ENCODE peak calls at places on chromosomes 2 and 18, in ten cellular contexts. H is GM03348; G is neural progenitor cell; I is stimulated activated CD4-positive, alpha-beta T cell treated with anti-CD3 and anti-CD28 coated beads, Interleukin-1b, Interleukin-23, amount 100 ng/mL, for 1 hour; N is activated naive CD8-positive, alpha-beta T cell treated with anti-CD3 and anti-CD28 coated beads for 36 hours; U is T follicular helper cell; J is Right ventricle myocardium inferior; C is activated CD4-positive, alpha-beta T cell treated with anti-CD3 and anti-CD28 coated beads, Interleukin-2, amount 10 ng/mL, durations not matched to agents 7 days and 5 days; P is glutamatergic neuron; X is naive thymus-derived CD8-positive, alpha-beta T cell. T is an unnamed sample.

GRCh38 chr2:62920070-62920469 is 130.6 kb upstream of the OTX1 start:
- DNase-seq in P (no peak), X (no peak), N (no peak), J (no peak), U (no peak), C (no peak), H (no peak), G (no peak), I (no peak), T (no peak)

GRCh38 chr2:96315400-96316071 is 9.6 kb upstream of the ITPRIPL1 start:
- DNase-seq in H (peak), C (peak), N (no peak), J (no peak), G (no peak), U (no peak), I (no peak), P (no peak), X (peak), T (peak)

GRCh38 chr2:240970104-240970503 is 28.3 kb upstream of the SNED1 start:
- DNase-seq in J (no peak), G (no peak), U (no peak), H (no peak), N (no peak), C (no peak), X (no peak), I (no peak), P (no peak), T (no peak)

GRCh38 chr18:79805211-79805862 is 7.6 kb downstream of the KCNG2 start:
- DNase-seq in X (no peak), N (no peak), P (no peak), J (no peak), C (no peak), G (no peak), I (no peak), H (no peak), U (no peak), T (no peak)

GRCh38 chr2:175383286-175383685 is 201.8 kb upstream of the ATP5MC3 start:
- DNase-seq in U (no peak), G (no peak), P (no peak), H (no peak), X (no peak), J (no peak), N (no peak), C (no peak), I (no peak), T (no peak)

GRCh38 chr18:21904856-21905255 is 164.3 kb downstream of the MIB1 start:
- DNase-seq in H (no peak), P (no peak), J (no peak), G (no peak), U (no peak), X (no peak), I (no peak), N (no peak), C (no peak), T (no peak)

GRCh38 chr2:46657042-46657504 is 177.7 kb downstream of the TMEM247 start:
- DNase-seq in I (no peak), C (no peak), U (no peak), N (no peak), H (peak), X (no peak), P (no peak), G (peak), J (no peak), T (no peak)

GRCh38 chr2:74584088-74584645 is 29.6 kb downstream of the DOK1 start:
- DNase-seq in P (no peak), G (no peak), N (no peak), I (no peak), U (no peak), H (peak), C (no peak), X (no peak), J (no peak), T (peak)

GRCh38 chr2:221085376-221085900 is 486.7 kb downstream of the EPHA4 start:
- DNase-seq in J (no peak), C (no peak), U (no peak), G (no peak), X (no peak), P (no peak), H (no peak), N (no peak), I (no peak), T (no peak)

GRCh38 chr18:46609048-46609447 is 48.0 kb downstream of the LOXHD1 start:
- DNase-seq in I (no peak), C (no peak), N (no peak), J (no peak), P (no peak), H (no peak), X (no peak), U (no peak), G (no peak), T (no peak)

GRCh38 chr2:222300725-222301295 is 2.0 kb upstream of the PAX3 start:
- DNase-seq in X (no peak), C (no peak), G (peak), U (no peak), P (no peak), N (no peak), I (no peak), H (no peak), J (no peak), T (no peak)

T was measured in stimulated activated effector memory CD8-positive, alpha-beta T cell treated with anti-CD3 and anti-CD28 coated beads, Interleukin-12 subunit alpha, Interleukin-12 subunit beta, amount 100 ng/mL, for 72 hours.